ENCODE peak calls at places on chromosome 18, in ten cellular contexts. V, F, Y, Q, K, J, E, D, T and O are unnamed samples.

GRCh38 chr18:7766817-7767216 is 199.7 kb downstream of the PTPRM start:
- DNase-seq in V (no peak), F (no peak), Y (no peak), Q (no peak), K (no peak), J (no peak), E (no peak), D (no peak), T (no peak), O (no peak)

GRCh38 chr18:9673296-9674251 is 34.5 kb upstream of the RAB31 start:
- DNase-seq in V (peak; percentile 74), F (peak; percentile 58), Y (peak; percentile 69), Q (peak; percentile 63), K (peak; percentile 63), J (peak; percentile 75), E (no peak), D (peak; percentile 81), T (no peak), O (no peak)

GRCh38 chr18:36297419-36298112 is at the start of gene FHOD3:
- DNase-seq in V (peak; percentile 54), F (peak; percentile 23), Y (peak; percentile 92), Q (peak; percentile 80), K (peak; percentile 63), J (peak; percentile 57), E (peak; percentile 90), D (peak; percentile 88), T (no peak), O (no peak)

GRCh38 chr18:21303913-21304312 is 61.9 kb downstream of the GREB1L start:
- DNase-seq in V (no peak), F (no peak), Y (no peak), Q (no peak), K (no peak), J (no peak), E (no peak), D (no peak), T (no peak), O (no peak)

GRCh38 chr18:22983175-22983574 is 50.0 kb downstream of the RBBP8 start:
- DNase-seq in V (no peak), F (peak; percentile 68), Y (no peak), Q (no peak), K (no peak), J (no peak), E (no peak), D (peak; percentile 74), T (no peak), O (no peak)

GRCh38 chr18:59560556-59560955 is 136.7 kb downstream of the CCBE1 start:
- DNase-seq in V (no peak), F (no peak), Y (no peak), Q (no peak), K (no peak), J (no peak), E (no peak), D (no peak), T (no peak), O (no peak)

GRCh38 chr18:35408843-35409261 is 31.7 kb upstream of the ZNF396 start:
- DNase-seq in V (peak; percentile 51), F (no peak), Y (no peak), Q (no peak), K (peak; percentile 74), J (no peak), E (no peak), D (no peak), T (no peak), O (no peak)

GRCh38 chr18:23612434-23613090 is 26.3 kb upstream of the NPC1 start:
- DNase-seq in V (no peak), F (no peak), Y (no peak), Q (peak; percentile 68), K (no peak), J (peak; percentile 50), E (no peak), D (no peak), T (no peak), O (no peak)

GRCh38 chr18:21865043-21865442 is 124.5 kb downstream of the MIB1 start:
- DNase-seq in V (no peak), F (no peak), Y (no peak), Q (no peak), K (no peak), J (no peak), E (no peak), D (no peak), T (no peak), O (no peak)

GRCh38 chr18:51430538-51430937 is 233.1 kb upstream of the MEX3C start:
- DNase-seq in V (no peak), F (no peak), Y (no peak), Q (no peak), K (no peak), J (no peak), E (no peak), D (no peak), T (no peak), O (no peak)

GRCh38 chr18:47877892-47878291 is 52.6 kb downstream of the SMAD2 start:
- DNase-seq in V (no peak), F (no peak), Y (no peak), Q (no peak), K (no peak), J (no peak), E (no peak), D (no peak), T (no peak), O (no peak)

GRCh38 chr18:63613420-63613819 is 26.3 kb downstream of the SERPINB13 start:
- DNase-seq in V (no peak), F (no peak), Y (no peak), Q (no peak), K (no peak), J (no peak), E (no peak), D (no peak), T (no peak), O (no peak)

GRCh38 chr18:3648695-3649094 is 198.7 kb downstream of the TGIF1 start:
- DNase-seq in V (no peak), F (no peak), Y (peak; percentile 40), Q (no peak), K (no peak), J (no peak), E (no peak), D (no peak), T (no peak), O (no peak)

GRCh38 chr18:75216212-75216925 is 5.8 kb downstream of the TSHZ1 start:
- DNase-seq in V (no peak), F (no peak), Y (no peak), Q (no peak), K (no peak), J (no peak), E (no peak), D (no peak), T (no peak), O (no peak)

GRCh38 chr18:45688113-45688512 is 35.9 kb upstream of the SLC14A1 start:
- DNase-seq in V (no peak), F (no peak), Y (no peak), Q (no peak), K (no peak), J (no peak), E (no peak), D (peak; percentile 23), T (no peak), O (no peak)

GRCh38 chr18:45686892-45687611 is 36.9 kb upstream of the SLC14A1 start:
- DNase-seq in V (no peak), F (no peak), Y (peak; percentile 63), Q (no peak), K (no peak), J (peak; percentile 72), E (no peak), D (peak; percentile 18), T (no peak), O (no peak)

GRCh38 chr18:45689386-45689785 is 34.6 kb upstream of the SLC14A1 start:
- DNase-seq in V (no peak), F (no peak), Y (no peak), Q (no peak), K (no peak), J (no peak), E (no peak), D (no peak), T (no peak), O (no peak)

GRCh38 chr18:45688834-45689233 is 35.1 kb upstream of the SLC14A1 start:
- DNase-seq in V (no peak), F (no peak), Y (no peak), Q (no peak), K (no peak), J (no peak), E (no peak), D (no peak), T (no peak), O (no peak)

GRCh38 chr18:45687617-45688016 is 36.4 kb upstream of the SLC14A1 start:
- DNase-seq in V (no peak), F (no peak), Y (no peak), Q (no peak), K (no peak), J (no peak), E (no peak), D (no peak), T (no peak), O (no peak)
- H3K4me1 ChIP-seq in V (peaks cover 7% of the 10 kb centered on the region), F (no peaks in the 10 kb centered on the region), Y (no peaks in the 10 kb centered on the region), Q (no peaks in the 10 kb centered on the region), K (peaks cover 16% of the 10 kb centered on the region), J (peaks cover 7% of the 10 kb centered on the region), E (no peaks in the 10 kb centered on the region), D (peaks cover 9% of the 10 kb centered on the region), T (no peaks in the 10 kb centered on the region), O (peaks cover 9% of the 10 kb centered on the region)

DNA sequence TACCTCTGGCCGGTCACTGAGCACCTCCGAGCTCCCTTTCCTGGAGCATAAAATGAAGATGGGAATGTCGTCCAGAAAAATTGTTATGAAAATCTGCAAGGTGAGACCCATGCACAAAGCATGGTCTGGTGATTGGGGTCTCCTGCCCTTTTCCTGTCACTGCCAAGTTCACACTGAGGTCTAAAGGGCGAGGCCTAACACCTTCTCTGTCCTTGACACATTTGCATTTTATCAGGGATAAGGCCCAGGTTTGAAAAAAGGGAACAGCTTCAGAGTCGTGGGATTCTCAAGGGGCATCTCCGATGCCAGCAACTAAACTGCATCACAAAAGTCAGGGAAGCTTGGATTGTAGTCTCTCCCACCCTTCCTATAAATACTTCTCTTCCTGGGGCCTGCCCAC is 24.7 kb downstream of the GNAL start:
- DNase-seq in V (no peak), F (no peak), Y (peak; percentile 69), Q (no peak), K (no peak), J (no peak), E (no peak), D (no peak), T (no peak), O (no peak)
- H3K4me3 ChIP-seq in V (no peak overlapping the region), F (no peak overlapping the region), Y (peak overlapping the region; percentile 65), Q (peak overlapping the region; percentile 21), K (no peak overlapping the region), J (no peak overlapping the region), E (no peak overlapping the region), D (no peak overlapping the region), T (no peak overlapping the region), O (no peak overlapping the region)

DNA sequence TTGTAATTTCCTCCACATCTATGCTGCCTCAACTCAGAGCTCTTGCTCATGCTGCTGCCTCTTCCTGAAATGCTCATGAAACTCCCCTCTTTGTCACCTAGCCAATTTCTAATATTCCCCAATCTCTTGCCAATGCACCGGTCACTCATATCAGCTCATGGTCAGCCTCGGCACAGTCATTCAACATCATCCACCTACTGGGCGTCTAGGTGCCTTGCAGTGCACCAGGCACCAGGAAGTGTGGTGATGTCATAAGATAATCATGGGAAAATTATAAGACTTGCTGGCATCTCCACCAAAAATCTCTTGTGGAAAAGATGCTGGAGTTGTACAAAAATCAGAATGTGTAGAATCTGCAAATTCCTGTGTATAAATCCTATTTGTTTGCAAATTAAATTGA is 52.6 kb upstream of the RAB27B start:
- DNase-seq in V (peak; percentile 40), F (peak; percentile 68), Y (no peak), Q (no peak), K (no peak), J (no peak), E (no peak), D (peak; percentile 77), T (no peak), O (no peak)
- H3K27ac ChIP-seq in V (peak overlapping the region; percentile 77), F (peak overlapping the region; percentile 88), Y (no peak overlapping the region), Q (no peak overlapping the region), K (no peak overlapping the region), J (no peak overlapping the region), E (no peak overlapping the region), D (no peak overlapping the region), T (no peak overlapping the region), O (no peak overlapping the region)

GRCh38 chr18:58532972-58533371 is 95.9 kb downstream of the ALPK2 start:
- DNase-seq in V (no peak), F (no peak), Y (peak; percentile 46), Q (no peak), K (no peak), J (no peak), E (no peak), D (no peak), T (no peak), O (no peak)
- H3K4me1 ChIP-seq in V (no peaks in the 10 kb centered on the region), F (no peaks in the 10 kb centered on the region), Y (no peaks in the 10 kb centered on the region), Q (no peaks in the 10 kb centered on the region), K (peaks cover 5% of the 10 kb centered on the region), J (no peaks in the 10 kb centered on the region), E (no peaks in the 10 kb centered on the region), D (peaks cover 41% of the 10 kb centered on the region), T (no peaks in the 10 kb centered on the region), O (peaks cover 2% of the 10 kb centered on the region)